ENCODE peak calls at places on chromosomes 1 and 21, in six cellular contexts. One of them, this sample, is unnamed.

GRCh38 chr1:55214214-55214902 is 806 bp downstream of the USP24 start:
- DNase-seq in activated CD4-positive, CD25-positive, alpha-beta regulatory T cell: no peak
- DNase-seq in adipocyte: peak; percentile 53
- DNase-seq in HCEC 1CT: no peak
- DNase-seq in right cardiac atrium: peak; percentile 53
- DNase-seq in NCI-H1092 treated with DMSO at 0.1 percent for 48 hours: no peak
- DNase-seq in this sample: peak; percentile 63

GRCh38 chr1:92482404-92482664 is 4.4 kb downstream of the GFI1 start:
- DNase-seq in NCI-H1092 treated with DMSO at 0.1 percent for 48 hours: no peak
- DNase-seq in adipocyte: no peak
- DNase-seq in activated CD4-positive, CD25-positive, alpha-beta regulatory T cell: no peak
- DNase-seq in right cardiac atrium: no peak
- DNase-seq in HCEC 1CT: no peak
- DNase-seq in this sample: peak; percentile 39

GRCh38 chr21:15277498-15277897 is 212.7 kb upstream of the NRIP1 start:
- DNase-seq in adipocyte: no peak
- DNase-seq in right cardiac atrium: no peak
- DNase-seq in NCI-H1092 treated with DMSO at 0.1 percent for 48 hours: no peak
- DNase-seq in HCEC 1CT: no peak
- DNase-seq in activated CD4-positive, CD25-positive, alpha-beta regulatory T cell: no peak
- DNase-seq in this sample: no peak

GRCh38 chr1:46520063-46520911 is 30.7 kb downstream of the DMBX1 start:
- DNase-seq in NCI-H1092 treated with DMSO at 0.1 percent for 48 hours: peak; percentile 7
- DNase-seq in right cardiac atrium: peak; percentile 40
- DNase-seq in activated CD4-positive, CD25-positive, alpha-beta regulatory T cell: no peak
- DNase-seq in adipocyte: peak; percentile 88
- DNase-seq in HCEC 1CT: peak; percentile 52
- DNase-seq in this sample: peak; percentile 93

GRCh38 chr1:82219841-82220240 is 419.1 kb downstream of the ADGRL2 start:
- DNase-seq in right cardiac atrium: no peak
- DNase-seq in HCEC 1CT: no peak
- DNase-seq in activated CD4-positive, CD25-positive, alpha-beta regulatory T cell: no peak
- DNase-seq in NCI-H1092 treated with DMSO at 0.1 percent for 48 hours: no peak
- DNase-seq in adipocyte: no peak
- DNase-seq in this sample: no peak

GRCh38 chr1:58545591-58546519 is 671 bp downstream of the OMA1 start:
- DNase-seq in NCI-H1092 treated with DMSO at 0.1 percent for 48 hours: peak; percentile 53
- DNase-seq in right cardiac atrium: peak; percentile 87
- DNase-seq in adipocyte: peak; percentile 88
- DNase-seq in activated CD4-positive, CD25-positive, alpha-beta regulatory T cell: peak; percentile 68
- DNase-seq in HCEC 1CT: peak; percentile 83
- DNase-seq in this sample: peak; percentile 86

GRCh38 chr1:184693011-184693410 is 61.6 kb downstream of the EDEM3 start:
- DNase-seq in adipocyte: no peak
- DNase-seq in activated CD4-positive, CD25-positive, alpha-beta regulatory T cell: no peak
- DNase-seq in NCI-H1092 treated with DMSO at 0.1 percent for 48 hours: no peak
- DNase-seq in HCEC 1CT: no peak
- DNase-seq in right cardiac atrium: no peak
- DNase-seq in this sample: no peak

GRCh38 chr1:242454262-242455051 is 70.0 kb downstream of the PLD5 start:
- DNase-seq in NCI-H1092 treated with DMSO at 0.1 percent for 48 hours: peak; percentile 64
- DNase-seq in right cardiac atrium: no peak
- DNase-seq in HCEC 1CT: peak; percentile 33
- DNase-seq in adipocyte: peak; percentile 64
- DNase-seq in activated CD4-positive, CD25-positive, alpha-beta regulatory T cell: no peak
- DNase-seq in this sample: peak; percentile 60

GRCh38 chr1:76680676-76681075 is 186.6 kb upstream of the ST6GALNAC5 start:
- DNase-seq in activated CD4-positive, CD25-positive, alpha-beta regulatory T cell: no peak
- DNase-seq in NCI-H1092 treated with DMSO at 0.1 percent for 48 hours: no peak
- DNase-seq in HCEC 1CT: no peak
- DNase-seq in adipocyte: no peak
- DNase-seq in right cardiac atrium: no peak
- DNase-seq in this sample: no peak

GRCh38 chr1:53625766-53626520 is 113.0 kb downstream of the GLIS1 start:
- DNase-seq in right cardiac atrium: no peak
- DNase-seq in adipocyte: peak; percentile 8
- DNase-seq in NCI-H1092 treated with DMSO at 0.1 percent for 48 hours: no peak
- DNase-seq in activated CD4-positive, CD25-positive, alpha-beta regulatory T cell: no peak
- DNase-seq in HCEC 1CT: no peak
- DNase-seq in this sample: no peak

GRCh38 chr1:76266762-76267161 is 192.2 kb downstream of the ST6GALNAC3 start:
- DNase-seq in HCEC 1CT: no peak
- DNase-seq in right cardiac atrium: no peak
- DNase-seq in adipocyte: no peak
- DNase-seq in activated CD4-positive, CD25-positive, alpha-beta regulatory T cell: no peak
- DNase-seq in NCI-H1092 treated with DMSO at 0.1 percent for 48 hours: no peak
- DNase-seq in this sample: no peak

GRCh38 chr1:90211101-90211500 is 216.2 kb downstream of the ZNF326 start:
- DNase-seq in HCEC 1CT: no peak
- DNase-seq in activated CD4-positive, CD25-positive, alpha-beta regulatory T cell: no peak
- DNase-seq in right cardiac atrium: no peak
- DNase-seq in NCI-H1092 treated with DMSO at 0.1 percent for 48 hours: no peak
- DNase-seq in adipocyte: no peak
- DNase-seq in this sample: no peak

GRCh38 chr1:84711091-84711490 is 20.8 kb upstream of the SSX2IP start:
- DNase-seq in NCI-H1092 treated with DMSO at 0.1 percent for 48 hours: no peak
- DNase-seq in HCEC 1CT: no peak
- DNase-seq in adipocyte: no peak
- DNase-seq in right cardiac atrium: no peak
- DNase-seq in activated CD4-positive, CD25-positive, alpha-beta regulatory T cell: no peak
- DNase-seq in this sample: no peak

GRCh38 chr1:151371340-151371739 is 1.2 kb downstream of the SELENBP1 start:
- DNase-seq in HCEC 1CT: peak; percentile 17
- DNase-seq in right cardiac atrium: peak; percentile 74
- DNase-seq in NCI-H1092 treated with DMSO at 0.1 percent for 48 hours: peak; percentile 89
- DNase-seq in adipocyte: peak; percentile 66
- DNase-seq in activated CD4-positive, CD25-positive, alpha-beta regulatory T cell: no peak
- DNase-seq in this sample: peak; percentile 72

GRCh38 chr1:183804382-183804781 is 538 bp upstream of the RGL1 start:
- DNase-seq in NCI-H1092 treated with DMSO at 0.1 percent for 48 hours: no peak
- DNase-seq in activated CD4-positive, CD25-positive, alpha-beta regulatory T cell: no peak
- DNase-seq in right cardiac atrium: no peak
- DNase-seq in adipocyte: no peak
- DNase-seq in HCEC 1CT: no peak
- DNase-seq in this sample: no peak

GRCh38 chr1:93705897-93706500 is 24.4 kb upstream of the BCAR3 start:
- DNase-seq in right cardiac atrium: no peak
- DNase-seq in NCI-H1092 treated with DMSO at 0.1 percent for 48 hours: no peak
- DNase-seq in adipocyte: no peak
- DNase-seq in HCEC 1CT: no peak
- DNase-seq in activated CD4-positive, CD25-positive, alpha-beta regulatory T cell: no peak
- DNase-seq in this sample: no peak

GRCh38 chr1:14345925-14346550 is 252.4 kb upstream of the KAZN start:
- DNase-seq in right cardiac atrium: no peak
- DNase-seq in activated CD4-positive, CD25-positive, alpha-beta regulatory T cell: no peak
- DNase-seq in adipocyte: no peak
- DNase-seq in HCEC 1CT: no peak
- DNase-seq in NCI-H1092 treated with DMSO at 0.1 percent for 48 hours: no peak
- DNase-seq in this sample: no peak

GRCh38 chr21:42174173-42174572 is 44.8 kb upstream of the ABCG1 start:
- DNase-seq in right cardiac atrium: no peak
- DNase-seq in NCI-H1092 treated with DMSO at 0.1 percent for 48 hours: no peak
- DNase-seq in adipocyte: no peak
- DNase-seq in HCEC 1CT: no peak
- DNase-seq in activated CD4-positive, CD25-positive, alpha-beta regulatory T cell: no peak
- DNase-seq in this sample: no peak

GRCh38 chr1:232398823-232399222 is 231.1 kb downstream of the SIPA1L2 start:
- DNase-seq in activated CD4-positive, CD25-positive, alpha-beta regulatory T cell: no peak
- DNase-seq in adipocyte: no peak
- DNase-seq in right cardiac atrium: no peak
- DNase-seq in NCI-H1092 treated with DMSO at 0.1 percent for 48 hours: no peak
- DNase-seq in HCEC 1CT: no peak
- DNase-seq in this sample: no peak

GRCh38 chr1:41482906-41483895 is 1.3 kb downstream of the EDN2 start:
- DNase-seq in NCI-H1092 treated with DMSO at 0.1 percent for 48 hours: no peak
- DNase-seq in activated CD4-positive, CD25-positive, alpha-beta regulatory T cell: no peak
- DNase-seq in right cardiac atrium: no peak
- DNase-seq in HCEC 1CT: no peak
- DNase-seq in adipocyte: no peak
- DNase-seq in this sample: no peak

GRCh38 chr1:31814631-31815306 is 1.1 kb downstream of the SPOCD1 start:
- DNase-seq in HCEC 1CT: no peak
- DNase-seq in activated CD4-positive, CD25-positive, alpha-beta regulatory T cell: no peak
- DNase-seq in right cardiac atrium: no peak
- DNase-seq in NCI-H1092 treated with DMSO at 0.1 percent for 48 hours: no peak
- DNase-seq in adipocyte: no peak
- DNase-seq in this sample: no peak

GRCh38 chr1:8740034-8740449 is 77.4 kb downstream of the RERE start:
- DNase-seq in activated CD4-positive, CD25-positive, alpha-beta regulatory T cell: no peak
- DNase-seq in adipocyte: peak; percentile 54
- DNase-seq in right cardiac atrium: no peak
- DNase-seq in NCI-H1092 treated with DMSO at 0.1 percent for 48 hours: no peak
- DNase-seq in HCEC 1CT: peak; percentile 92
- DNase-seq in this sample: peak; percentile 21

GRCh38 chr1:36968730-36969129 is 65.6 kb downstream of the GRIK3 start:
- DNase-seq in NCI-H1092 treated with DMSO at 0.1 percent for 48 hours: peak; percentile 99
- DNase-seq in right cardiac atrium: no peak
- DNase-seq in HCEC 1CT: no peak
- DNase-seq in activated CD4-positive, CD25-positive, alpha-beta regulatory T cell: no peak
- DNase-seq in adipocyte: no peak
- DNase-seq in this sample: no peak

GRCh38 chr1:38029725-38030511 is 16.7 kb downstream of the POU3F1 start:
- DNase-seq in adipocyte: peak; percentile 34
- DNase-seq in HCEC 1CT: peak; percentile 68
- DNase-seq in activated CD4-positive, CD25-positive, alpha-beta regulatory T cell: no peak
- DNase-seq in right cardiac atrium: no peak
- DNase-seq in NCI-H1092 treated with DMSO at 0.1 percent for 48 hours: no peak
- DNase-seq in this sample: peak; percentile 80

GRCh38 chr1:227726318-227726717 is 8.8 kb downstream of the JMJD4 start:
- DNase-seq in adipocyte: no peak
- DNase-seq in right cardiac atrium: no peak
- DNase-seq in activated CD4-positive, CD25-positive, alpha-beta regulatory T cell: no peak
- DNase-seq in HCEC 1CT: no peak
- DNase-seq in NCI-H1092 treated with DMSO at 0.1 percent for 48 hours: no peak
- DNase-seq in this sample: no peak

GRCh38 chr1:233631810-233632375 is 18.0 kb downstream of the KCNK1 start:
- DNase-seq in HCEC 1CT: no peak
- DNase-seq in NCI-H1092 treated with DMSO at 0.1 percent for 48 hours: no peak
- DNase-seq in adipocyte: no peak
- DNase-seq in right cardiac atrium: no peak
- DNase-seq in activated CD4-positive, CD25-positive, alpha-beta regulatory T cell: no peak
- DNase-seq in this sample: no peak

This sample was measured in GM03348.